ENCODE peak calls at places on chromosomes 12 and 14, in eight cellular contexts. N, G, W, X, Y, U, I and T are unnamed samples. For H3K36me3, the result is how much of the 10 kb centered on the place peaks cover.

GRCh38 chr12:115570271-115570777 is 707.2 kb downstream of the MED13L start:
- DNase-seq in X (no peak), Y (no peak), U (no peak), W (no peak), I (no peak), G (no peak), N (no peak), T (peak)

GRCh38 chr12:58731096-58731495 is 189.2 kb downstream of the LRIG3 start:
- DNase-seq in U (no peak), X (no peak), I (no peak), Y (no peak), N (no peak), G (no peak), W (no peak), T (no peak)

GRCh38 chr14:35385042-35385839 is 19.3 kb downstream of the NFKBIA start:
- DNase-seq in N (no peak), W (no peak), I (peak), U (no peak), Y (peak), X (no peak), G (no peak), T (peak)

GRCh38 chr12:117231750-117232149 is 41.5 kb upstream of the FBXO21 start:
- DNase-seq in X (no peak), N (no peak), I (no peak), Y (no peak), W (no peak), G (no peak), U (no peak), T (no peak)

GRCh38 chr14:95039993-95040348 is 117.4 kb downstream of the DICER1 start:
- DNase-seq in X (no peak), Y (peak), N (no peak), U (no peak), G (no peak), W (no peak), I (no peak), T (no peak)

GRCh38 chr14:34322940-34323418 is 139.1 kb downstream of the SPTSSA start:
- DNase-seq in U (peak), I (peak), W (no peak), N (peak), X (peak), G (peak), Y (peak), T (peak)

GRCh38 chr14:79040742-79041249 is 870.6 kb downstream of the NRXN3 start:
- DNase-seq in X (no peak), G (no peak), Y (no peak), U (no peak), W (no peak), N (peak), I (no peak), T (no peak)

GRCh38 chr14:79576434-79576833 is 634.9 kb downstream of the DIO2 start:
- DNase-seq in I (no peak), N (no peak), W (no peak), Y (no peak), G (no peak), U (no peak), X (no peak), T (no peak)

GRCh38 chr12:93662961-93663728 is 14.0 kb upstream of the CRADD start:
- DNase-seq in Y (no peak), N (no peak), G (no peak), I (no peak), X (no peak), W (no peak), U (peak), T (no peak)

GRCh38 chr12:55997535-55997859 is 421 bp downstream of the SUOX start:
- DNase-seq in U (no peak), N (no peak), W (no peak), G (no peak), I (no peak), Y (peak), X (no peak), T (no peak)

GRCh38 chr12:112607427-112607826 is 184.1 kb upstream of the RPH3A start:
- DNase-seq in U (no peak), Y (no peak), G (no peak), X (no peak), N (no peak), I (no peak), W (no peak), T (no peak)

GRCh38 chr12:14275886-14276285 is 89.6 kb upstream of the ATF7IP start:
- DNase-seq in G (no peak), Y (no peak), N (no peak), I (no peak), W (no peak), U (no peak), X (no peak), T (no peak)

GRCh38 chr12:11486623-11487444 is 91.5 kb upstream of the PRB2 start:
- DNase-seq in N (peak), Y (peak), W (peak), I (peak), X (peak), U (peak), G (peak), T (peak)

GRCh38 chr12:54759751-54760150 is 94.6 kb upstream of the MUCL1 start:
- DNase-seq in U (peak), N (peak), Y (no peak), I (no peak), X (no peak), G (no peak), W (peak), T (peak)

GRCh38 chr14:104195854-104196253 is 57.5 kb downstream of the KIF26A start:
- DNase-seq in Y (no peak), I (no peak), X (no peak), G (no peak), N (no peak), W (no peak), U (no peak), T (no peak)

GRCh38 chr12:68336754-68337343 is 4.7 kb upstream of the MDM1 start:
- DNase-seq in N (no peak), X (no peak), G (no peak), Y (peak), I (no peak), U (no peak), W (no peak), T (no peak)

GRCh38 chr12:88132387-88132786 is 9.5 kb downstream of the CEP290 start:
- DNase-seq in I (no peak), N (no peak), U (no peak), X (no peak), Y (no peak), G (no peak), W (no peak), T (no peak)

GRCh38 chr12:107105410-107105703 is 12.0 kb upstream of the CRY1 start:
- DNase-seq in X (no peak), U (no peak), W (no peak), G (no peak), I (no peak), Y (no peak), N (no peak), T (no peak)

GRCh38 chr12:52055781-52056711 is 4.8 kb downstream of the NR4A1 start:
- DNase-seq in I (peak), N (no peak), W (no peak), X (no peak), U (no peak), G (peak), Y (no peak), T (no peak)

GRCh38 chr12:53595212-53595611 is 31.0 kb downstream of the ATF7 start:
- DNase-seq in N (no peak), U (no peak), G (no peak), Y (no peak), I (no peak), W (no peak), X (no peak), T (no peak)

GRCh38 chr12:124901003-124901402 is 13.4 kb downstream of the UBC start:
- DNase-seq in I (no peak), N (no peak), U (no peak), W (no peak), X (no peak), G (no peak), Y (no peak), T (no peak)

GRCh38 chr14:71355324-71356201 is 448.3 kb downstream of the PCNX1 start:
- DNase-seq in N (peak), X (no peak), U (no peak), W (no peak), Y (no peak), G (no peak), I (peak), T (no peak)

GRCh38 chr12:71581206-71581605 is 82.4 kb downstream of the ZFC3H1 start:
- DNase-seq in I (no peak), W (no peak), U (no peak), Y (no peak), N (peak), X (no peak), G (no peak), T (no peak)

DNA sequence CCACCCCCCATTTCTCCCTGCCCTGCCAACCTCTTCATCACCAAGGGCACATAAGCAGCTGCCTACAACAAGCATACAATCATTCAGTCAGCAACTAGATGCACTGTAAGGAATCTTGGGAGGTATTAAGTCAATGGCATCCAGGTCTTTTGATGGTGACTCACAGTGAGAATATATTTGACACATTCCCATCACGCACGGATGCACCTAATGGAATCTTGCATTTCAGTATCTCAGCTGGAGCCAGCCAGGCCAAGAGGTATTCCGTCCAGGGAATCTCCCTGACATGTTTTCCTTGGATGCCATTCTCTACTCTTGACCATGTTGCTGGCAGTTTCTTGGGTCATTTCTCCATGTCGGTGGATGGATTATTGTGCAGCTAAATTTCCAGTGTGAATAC is 73.9 kb upstream of the CAPRIN2 start:
- DNase-seq in Y (no peak), W (no peak), N (peak), G (no peak), I (no peak), U (no peak), X (no peak), T (no peak)
- H3K36me3 ChIP-seq in Y (under half), W (under half), N (under half), G (under half), I (under half), U (under half), X (under half), T (under half)

DNA sequence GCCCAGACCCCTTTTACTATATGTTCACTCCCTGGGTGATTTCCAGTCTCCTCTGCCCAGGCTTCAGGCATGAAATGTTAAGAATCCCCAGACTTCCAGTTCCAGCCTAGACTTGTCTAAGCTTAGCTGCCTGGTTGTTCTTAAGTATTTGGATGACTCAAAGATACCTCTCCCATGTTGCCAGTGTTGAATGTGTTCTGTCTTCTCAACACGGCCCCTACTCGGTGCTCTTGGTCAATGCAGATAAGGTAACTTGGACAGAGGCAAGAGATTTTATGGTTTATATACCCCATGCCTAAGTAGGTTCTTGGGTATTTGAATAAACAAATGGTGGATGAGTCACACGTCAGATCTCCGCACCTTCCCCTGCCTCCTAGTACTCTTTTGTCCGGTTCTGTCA is 13.6 kb downstream of the PIWIL1 start:
- DNase-seq in G (no peak), W (no peak), X (no peak), U (no peak), I (no peak), Y (no peak), N (peak), T (no peak)
- H3K36me3 ChIP-seq in G (under half), W (under half), X (under half), U (under half), I (under half), Y (under half), N (under half), T (under half)

GRCh38 chr12:103780093-103780440 is 61.0 kb downstream of the NT5DC3 start:
- DNase-seq in U (no peak), G (no peak), X (no peak), Y (no peak), I (no peak), N (peak), W (no peak), T (peak)

GRCh38 chr12:103782399-103782798 is 58.6 kb downstream of the NT5DC3 start:
- DNase-seq in X (no peak), G (no peak), W (no peak), I (no peak), Y (no peak), U (no peak), N (peak), T (no peak)

GRCh38 chr12:103780992-103781391 is 60.0 kb downstream of the NT5DC3 start:
- DNase-seq in N (no peak), G (no peak), W (no peak), I (no peak), Y (no peak), U (no peak), X (no peak), T (no peak)

GRCh38 chr12:103778781-103779180 is 62.3 kb downstream of the NT5DC3 start:
- DNase-seq in N (no peak), I (no peak), U (no peak), W (no peak), G (no peak), Y (no peak), X (no peak), T (no peak)

GRCh38 chr12:103779410-103780092 is 61.5 kb downstream of the NT5DC3 start:
- DNase-seq in N (no peak), G (no peak), Y (no peak), X (no peak), W (no peak), U (no peak), I (no peak), T (peak)
- H3K36me3 ChIP-seq in N (under half), G (under half), Y (under half), X (under half), W (under half), U (under half), I (under half), T (under half)

DNA sequence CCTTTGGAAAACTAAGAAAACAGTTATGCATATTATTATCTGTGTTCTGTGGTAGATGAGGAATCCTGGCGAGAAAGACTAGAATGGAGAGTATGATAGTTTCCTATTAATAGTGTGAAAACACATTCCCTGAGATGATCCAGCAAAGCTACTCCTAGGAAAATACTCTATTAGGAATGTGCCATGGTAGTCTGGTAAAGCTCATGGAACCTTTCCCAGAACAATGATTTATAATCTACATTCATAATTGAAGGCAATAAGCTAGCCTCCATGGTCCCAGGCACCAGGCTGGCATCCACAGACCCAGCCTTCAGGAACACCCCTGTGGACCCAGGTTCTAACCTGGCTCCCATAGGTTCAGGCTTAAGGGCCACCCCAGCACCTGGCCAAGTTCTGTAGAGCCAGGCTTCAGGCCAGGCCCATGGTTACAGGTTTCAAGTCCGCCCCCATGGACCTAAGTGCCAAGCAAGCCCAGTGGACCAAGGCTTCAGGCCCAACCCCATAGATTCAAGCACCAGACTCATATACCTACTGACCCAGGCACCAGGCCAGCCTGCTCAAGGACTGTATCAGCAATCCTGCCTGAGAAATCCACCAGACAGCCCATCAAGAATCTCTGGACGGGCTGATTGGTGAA is 72.2 kb downstream of the ITPR2 start:
- DNase-seq in N (no peak), W (no peak), I (no peak), G (no peak), X (no peak), Y (no peak), U (no peak), T (no peak)
- H3K36me3 ChIP-seq in N (under half), W (under half), I (under half), G (under half), X (under half), Y (under half), U (under half), T (under half)

GRCh38 chr12:121420109-121420508 is 20.2 kb downstream of the RNF34 start:
- DNase-seq in W (no peak), U (no peak), G (no peak), X (no peak), Y (no peak), I (no peak), N (no peak), T (no peak)
- H3K36me3 ChIP-seq in W (half or more), U (half or more), G (under half), X (under half), Y (under half), I (under half), N (half or more), T (half or more)

DNA sequence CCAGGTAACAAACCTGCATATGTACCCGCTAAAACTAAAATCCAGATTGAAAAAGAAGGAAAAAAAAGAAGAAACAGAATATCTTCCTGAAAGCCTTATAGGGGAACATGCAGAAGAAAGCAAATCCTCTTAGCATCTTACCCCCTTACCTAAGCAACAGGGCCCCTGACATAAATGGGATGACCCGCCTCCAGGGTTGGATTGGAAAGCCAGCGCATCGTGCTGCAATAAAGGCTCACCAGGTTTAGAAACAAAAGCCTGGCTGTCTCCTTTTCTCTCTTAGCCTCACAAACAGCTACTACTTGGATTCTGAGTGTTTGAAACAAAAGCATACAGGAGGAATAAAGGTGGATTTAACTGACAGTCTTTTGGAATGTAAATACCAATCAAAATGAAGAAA is 13.8 kb upstream of the ADCK1 start:
- DNase-seq in W (no peak), N (no peak), Y (no peak), X (no peak), G (no peak), I (no peak), U (no peak), T (no peak)
- H3K36me3 ChIP-seq in W (under half), N (under half), Y (under half), X (under half), G (under half), I (under half), U (under half), T (under half)

GRCh38 chr12:15608406-15608805 is 180.8 kb downstream of the EPS8 start:
- DNase-seq in I (no peak), U (no peak), Y (no peak), X (no peak), N (no peak), W (no peak), G (no peak), T (no peak)

GRCh38 chr12:15613981-15614380 is 175.2 kb downstream of the EPS8 start:
- DNase-seq in X (no peak), G (no peak), U (no peak), I (no peak), Y (no peak), N (no peak), W (no peak), T (no peak)

GRCh38 chr12:15603461-15604085 is 185.6 kb downstream of the EPS8 start:
- DNase-seq in Y (no peak), I (no peak), W (no peak), X (no peak), G (no peak), N (peak), U (no peak), T (no peak)

GRCh38 chr12:15605886-15606590 is 183.2 kb downstream of the EPS8 start:
- DNase-seq in X (no peak), Y (no peak), W (no peak), U (no peak), G (no peak), N (no peak), I (no peak), T (no peak)

DNA sequence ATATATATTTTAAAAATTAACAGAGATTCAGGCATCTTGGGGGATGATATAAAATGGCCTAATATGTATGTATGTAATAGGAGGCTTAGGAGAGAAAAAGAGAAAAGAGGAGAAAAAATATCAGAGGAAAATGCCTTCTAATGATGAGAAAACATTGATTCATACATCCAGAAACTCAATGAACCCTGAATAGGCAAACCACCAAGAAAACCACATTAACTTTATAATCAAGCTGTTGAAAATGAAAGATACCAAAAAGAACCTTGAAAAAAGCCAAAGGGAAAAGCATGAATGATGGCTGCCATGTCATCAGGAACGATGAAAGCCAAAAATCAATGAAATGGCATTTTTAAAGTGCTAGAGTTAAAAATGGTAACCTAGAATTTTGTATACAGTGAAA is 180.3 kb downstream of the EPS8 start:
- DNase-seq in G (no peak), X (no peak), I (no peak), W (no peak), U (no peak), Y (no peak), N (no peak), T (no peak)
- H3K36me3 ChIP-seq in G (under half), X (under half), I (under half), W (under half), U (under half), Y (under half), N (under half), T (under half)

DNA sequence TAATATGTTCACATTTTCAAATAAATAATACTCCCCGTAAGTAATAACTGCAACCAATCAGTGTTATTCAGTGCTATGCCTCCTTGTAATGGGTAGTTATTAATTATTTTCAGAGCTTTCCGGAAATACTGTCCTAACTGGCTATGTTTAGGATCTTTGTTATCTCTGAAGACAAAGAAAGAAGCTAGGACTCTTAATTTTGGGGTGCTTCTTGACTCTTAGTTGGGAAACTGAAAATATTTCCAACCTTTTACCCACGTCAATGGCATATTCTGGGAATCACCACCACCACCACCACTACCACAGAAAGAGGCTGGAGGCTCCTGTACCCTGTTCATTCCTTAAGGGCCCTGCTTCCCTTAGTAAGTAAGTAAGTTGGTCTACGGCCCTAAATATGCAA is 39.1 kb downstream of the RAD52 start:
- DNase-seq in W (no peak), N (no peak), Y (no peak), G (no peak), I (no peak), U (no peak), X (no peak), T (no peak)
- H3K36me3 ChIP-seq in W (half or more), N (half or more), Y (under half), G (under half), I (under half), U (half or more), X (under half), T (half or more)

DNA sequence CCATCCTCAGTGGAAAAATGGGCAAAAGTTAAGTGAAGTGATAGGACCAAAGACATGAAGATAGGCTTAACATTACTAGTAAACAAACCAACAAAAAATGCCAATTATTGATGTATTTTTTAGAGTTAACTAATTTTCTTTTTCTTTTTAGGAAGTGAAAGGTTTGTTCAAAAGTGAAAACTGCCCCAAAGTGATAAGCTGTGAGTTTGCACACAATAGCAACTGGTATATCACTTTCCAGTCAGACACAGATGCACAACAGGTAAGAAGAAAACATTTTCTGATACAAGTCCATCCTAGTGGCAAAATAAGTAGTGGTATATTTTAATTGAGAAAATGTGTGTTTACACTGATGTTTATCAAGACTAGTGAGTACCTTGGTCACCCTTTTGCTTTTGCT is 39.6 kb downstream of the LARP4 start:
- DNase-seq in I (no peak), N (no peak), G (no peak), X (no peak), Y (no peak), W (no peak), U (no peak), T (no peak)
- H3K36me3 ChIP-seq in I (under half), N (under half), G (half or more), X (under half), Y (under half), W (under half), U (half or more), T (half or more)